ENCODE peak calls at places on chromosomes 16 and 17, in eight cellular contexts. J, W, G, Q, T, O, C and B are unnamed samples. For H3K4me1, the result is how much of the 10 kb centered on the place peaks cover.

GRCh38 chr17:36183001-36183810 is 6.8 kb upstream of the TBC1D3B start:
- ATAC-seq in O (peak), T (peak), J (peak), W (peak), Q (peak), G (peak), C (peak), B (peak)

GRCh38 chr17:63587770-63588169 is 12.9 kb upstream of the TACO1 start:
- ATAC-seq in C (no peak), T (no peak), G (no peak), Q (no peak), J (no peak), W (no peak), O (no peak), B (no peak)

GRCh38 chr16:75096730-75097129 is 19.9 kb downstream of the LDHD start:
- ATAC-seq in C (peak), T (no peak), J (peak), O (peak), W (peak), G (no peak), Q (no peak), B (no peak)

GRCh38 chr16:85169333-85170065 is 57.2 kb upstream of the CIBAR2 start:
- ATAC-seq in J (no peak), O (peak), T (peak), G (no peak), Q (no peak), C (peak), W (no peak), B (peak)

GRCh38 chr17:46943218-46943510 is 20.2 kb downstream of the GOSR2 start:
- ATAC-seq in O (no peak), Q (no peak), C (no peak), T (no peak), W (no peak), J (peak), G (peak), B (no peak)

GRCh38 chr16:80718480-80719220 is 85.7 kb downstream of the CDYL2 start:
- ATAC-seq in Q (no peak), G (no peak), C (no peak), O (no peak), J (no peak), T (no peak), W (peak), B (no peak)

GRCh38 chr17:46074540-46074939 is 75.5 kb downstream of the STH start:
- ATAC-seq in O (no peak), Q (no peak), G (no peak), J (no peak), W (no peak), C (no peak), T (no peak), B (no peak)

GRCh38 chr16:20904507-20905079 is 4.0 kb downstream of the LYRM1 start:
- ATAC-seq in T (no peak), C (no peak), J (no peak), W (no peak), G (peak), Q (peak), O (peak), B (no peak)

GRCh38 chr17:80773243-80773991 is 218.2 kb upstream of the CHMP6 start:
- ATAC-seq in C (peak), T (no peak), W (peak), Q (peak), G (peak), O (peak), J (peak), B (peak)

GRCh38 chr16:72942021-72942420 is 105.9 kb downstream of the ZFHX3 start:
- ATAC-seq in T (no peak), J (no peak), C (no peak), Q (no peak), W (no peak), O (no peak), G (no peak), B (no peak)

GRCh38 chr16:87227651-87228015 is 89.6 kb downstream of the C16orf95 start:
- ATAC-seq in Q (no peak), T (peak), W (peak), O (no peak), J (no peak), C (no peak), G (no peak), B (peak)

DNA sequence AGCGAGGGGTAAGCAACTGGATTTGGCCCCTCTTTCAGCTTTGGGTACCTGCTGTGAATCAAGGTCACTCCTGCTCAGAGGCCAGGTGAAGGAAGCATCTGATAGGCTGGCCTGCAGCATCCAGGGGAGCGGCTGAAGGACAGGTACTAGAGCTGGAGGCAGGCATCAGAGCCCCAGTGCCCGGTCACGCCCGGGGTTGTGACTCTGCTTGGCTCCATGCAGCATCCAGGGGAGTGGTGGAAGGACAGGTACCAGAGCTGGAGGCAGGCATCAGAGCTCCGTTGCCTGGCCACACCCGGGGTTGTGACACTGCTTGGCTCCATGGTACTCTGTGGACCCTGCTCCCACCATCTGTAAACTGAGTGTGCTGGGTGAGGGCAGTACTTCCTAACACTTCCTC is 189.7 kb downstream of the XYLT1 start:
- ATAC-seq in Q (no peak), T (no peak), O (no peak), C (no peak), W (peak), G (no peak), J (no peak), B (no peak)
- H3K4me1 ChIP-seq in Q (under half), T (under half), O (under half), C (under half), W (under half), G (under half), J (under half), B (under half)

DNA sequence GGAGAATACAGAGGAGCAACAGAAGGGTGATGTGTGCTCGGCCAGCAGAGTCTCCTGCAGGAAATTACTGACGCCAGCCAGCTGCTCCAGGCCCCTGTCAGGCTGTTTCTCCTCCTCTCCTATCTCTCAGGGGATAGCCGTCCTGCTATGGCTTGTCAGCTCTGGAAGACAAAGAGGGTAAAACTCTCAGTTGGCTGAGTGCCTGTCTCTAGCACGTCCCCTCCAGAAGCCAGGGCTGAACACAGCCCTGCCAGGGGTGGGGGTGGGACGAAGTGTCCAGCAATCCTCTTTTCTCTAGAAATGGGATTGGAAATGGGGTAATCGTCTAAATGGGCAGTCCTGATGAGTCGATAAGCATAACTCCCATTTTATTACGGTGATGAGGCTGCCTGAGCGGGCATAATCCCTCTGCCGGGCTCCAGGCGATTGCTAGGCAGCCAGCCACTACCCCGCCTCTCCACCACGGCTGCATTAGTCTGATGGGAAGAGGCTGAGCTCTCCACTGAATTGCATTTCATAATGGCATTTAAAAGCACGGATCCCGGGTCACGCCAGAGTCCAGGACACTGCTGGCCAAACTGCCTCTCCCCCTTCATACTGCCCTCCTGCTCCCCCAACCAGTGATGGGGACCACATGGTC is 89.0 kb upstream of the GNAO1 start:
- ATAC-seq in W (peak), G (no peak), T (peak), O (no peak), J (no peak), C (no peak), Q (no peak), B (peak)
- TF ChIP-seq POLR2AphosphoS5 in W (no peak), G (no peak), T (no peak), O (no peak), J (no peak), C (no peak), Q (no peak), B (peak)

GRCh38 chr17:72274632-72275031 is 153.8 kb downstream of the SOX9 start:
- ATAC-seq in J (no peak), Q (no peak), W (no peak), G (no peak), T (no peak), C (no peak), O (no peak), B (no peak)
- H3K4me3 ChIP-seq in J (no peak), Q (no peak), W (no peak), G (no peak), T (no peak), C (no peak), O (no peak), B (no peak)

DNA sequence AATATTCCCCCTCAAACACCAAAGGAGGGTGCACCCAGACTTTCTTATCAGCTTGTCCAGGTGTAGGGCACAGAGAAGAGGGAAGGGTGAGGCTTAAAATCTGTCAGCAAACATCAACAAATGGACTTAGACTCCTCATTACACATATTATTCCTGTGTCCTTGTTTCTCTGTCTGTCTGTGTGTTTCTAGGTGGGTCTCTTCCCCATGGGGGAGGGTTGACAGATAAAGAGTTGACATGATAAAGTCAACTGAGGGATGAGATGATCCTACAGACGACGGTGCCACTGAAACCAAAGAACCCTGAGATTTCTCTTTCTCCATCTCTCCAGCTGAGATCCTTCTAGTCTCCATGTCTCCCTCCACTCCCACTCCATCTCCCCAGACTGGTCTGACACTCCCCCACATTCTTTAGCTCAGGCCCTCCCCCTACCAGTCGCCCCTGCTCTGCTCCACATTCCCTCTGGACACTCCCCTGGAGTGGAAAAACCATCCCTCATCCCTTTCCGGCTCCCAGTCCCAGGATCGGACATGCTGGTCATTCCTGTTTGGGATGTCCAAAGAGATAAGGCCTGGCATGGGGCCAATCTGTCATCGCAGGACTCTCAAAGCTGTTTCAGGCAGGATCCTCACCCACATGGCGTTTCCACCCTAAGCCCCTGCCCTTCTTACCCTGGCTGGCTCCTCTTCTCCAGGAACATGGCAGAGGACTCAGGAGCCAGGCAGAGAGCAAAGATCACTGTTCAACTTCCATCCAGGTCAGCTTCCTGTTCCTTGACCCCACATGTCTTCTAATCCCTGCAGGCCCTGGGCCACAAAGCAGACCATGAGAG is 2.9 kb upstream of the ITGA3 start:
- ATAC-seq in Q (no peak), C (no peak), W (no peak), J (no peak), O (no peak), G (no peak), T (no peak), B (no peak)
- H3K4me1 ChIP-seq in Q (under half), C (under half), W (under half), J (under half), O (half or more), G (half or more), T (half or more), B (half or more)

GRCh38 chr16:22732959-22733358 is 81.0 kb upstream of the HS3ST2 start:
- ATAC-seq in Q (no peak), T (no peak), O (no peak), C (no peak), G (no peak), J (no peak), W (peak), B (no peak)

GRCh38 chr16:22726868-22727267 is 87.1 kb upstream of the HS3ST2 start:
- ATAC-seq in J (no peak), Q (no peak), G (no peak), T (no peak), W (no peak), C (no peak), O (no peak), B (no peak)

GRCh38 chr16:22732315-22732840 is 81.6 kb upstream of the HS3ST2 start:
- ATAC-seq in G (no peak), Q (no peak), C (no peak), W (no peak), O (no peak), J (no peak), T (no peak), B (no peak)

GRCh38 chr16:22727285-22728166 is 86.4 kb upstream of the HS3ST2 start:
- ATAC-seq in Q (no peak), C (no peak), W (no peak), J (no peak), O (no peak), G (no peak), T (no peak), B (no peak)

DNA sequence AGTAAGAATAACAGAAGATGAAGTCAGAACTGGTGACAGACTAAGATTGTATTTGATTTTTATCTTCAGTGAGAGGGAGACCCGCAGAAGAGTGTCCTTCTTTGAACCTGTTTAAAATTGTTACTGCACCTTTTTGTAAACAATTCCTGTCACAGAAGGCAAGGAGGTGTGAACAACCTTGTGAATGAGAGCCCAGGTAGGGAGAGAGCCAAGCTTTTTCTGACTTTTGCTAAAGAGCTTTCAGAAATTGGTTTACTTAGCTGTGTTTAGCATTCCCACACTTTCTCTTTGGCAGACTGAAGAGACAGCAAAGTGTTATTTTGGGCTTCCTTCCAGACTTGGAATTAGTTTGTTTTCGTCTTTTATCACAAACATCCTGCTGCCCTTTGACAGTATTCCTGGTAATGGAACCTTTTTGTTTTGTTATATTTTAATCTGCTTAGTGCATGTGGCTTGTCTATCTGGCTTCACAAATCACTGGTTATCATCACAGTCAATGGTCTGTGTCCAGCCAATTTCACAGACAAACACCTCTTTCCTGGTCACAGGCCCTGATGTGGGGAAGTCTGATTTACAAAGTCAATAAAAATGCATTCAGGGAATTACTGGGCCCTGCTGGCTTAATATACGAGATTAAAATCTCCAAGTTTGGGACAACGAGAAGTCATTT is 85.7 kb upstream of the HS3ST2 start:
- ATAC-seq in Q (no peak), T (no peak), W (no peak), J (no peak), O (no peak), C (no peak), G (no peak), B (no peak)
- TF ChIP-seq POLR2AphosphoS5 in Q (no peak), T (no peak), W (no peak), J (no peak), O (no peak), C (no peak), G (no peak), B (peak)